ENCODE peak calls at places on chromosomes 4 and X, in six cellular contexts. Y, M, P, Z, N and U are unnamed samples. For H3K4me1, the result is how much of the 10 kb centered on the place peaks cover.

GRCh38 chr4:76545161-76545884 is 110.3 kb downstream of the SHROOM3 start:
- DNase-seq in Y (no peak), M (no peak), P (no peak), Z (no peak), N (no peak), U (no peak)

GRCh38 chrX:134764202-134764785 is 106.0 kb upstream of the PLAC1 start:
- DNase-seq in Y (no peak), M (no peak), P (no peak), Z (no peak), N (no peak), U (no peak)

GRCh38 chr4:53959373-53959772 is 105.0 kb downstream of the CHIC2 start:
- DNase-seq in Y (no peak), M (no peak), P (no peak), Z (no peak), N (no peak), U (no peak)

GRCh38 chr4:7397206-7398103 is 37.3 kb downstream of the PSAPL1 start:
- DNase-seq in Y (peak), M (no peak), P (peak), Z (peak), N (peak), U (no peak)

GRCh38 chr4:88738146-88738545 is 40.5 kb upstream of the NAP1L5 start:
- DNase-seq in Y (no peak), M (no peak), P (no peak), Z (no peak), N (no peak), U (no peak)

GRCh38 chrX:118566359-118566758 is 70.7 kb downstream of the DOCK11 start:
- DNase-seq in Y (no peak), M (no peak), P (no peak), Z (no peak), N (no peak), U (no peak)

GRCh38 chr4:59062970-59063369 is 1952.8 kb upstream of the IGFBP7 start:
- DNase-seq in Y (no peak), M (no peak), P (no peak), Z (no peak), N (no peak), U (no peak)

GRCh38 chr4:180665994-180666818 is 1577.0 kb upstream of the TENM3 start:
- DNase-seq in Y (no peak), M (peak), P (peak), Z (peak), N (no peak), U (no peak)

GRCh38 chr4:141395246-141395830 is 174.6 kb downstream of the ZNF330 start:
- DNase-seq in Y (no peak), M (no peak), P (no peak), Z (no peak), N (no peak), U (no peak)

GRCh38 chr4:168900080-168900479 is 110.0 kb downstream of the CBR4 start:
- DNase-seq in Y (peak), M (no peak), P (no peak), Z (no peak), N (no peak), U (no peak)

GRCh38 chr4:32161382-32161781 is 1441.2 kb downstream of the PCDH7 start:
- DNase-seq in Y (no peak), M (no peak), P (no peak), Z (no peak), N (no peak), U (no peak)

GRCh38 chrX:85503258-85504158 is 124.0 kb upstream of the POF1B start:
- DNase-seq in Y (no peak), M (no peak), P (no peak), Z (peak), N (no peak), U (no peak)

GRCh38 chr4:113539408-113539807 is 222.1 kb downstream of the CAMK2D start:
- DNase-seq in Y (no peak), M (no peak), P (no peak), Z (no peak), N (no peak), U (no peak)

GRCh38 chr4:117691572-117692351 is 342.5 kb upstream of the NDST3 start:
- DNase-seq in Y (no peak), M (no peak), P (no peak), Z (no peak), N (no peak), U (no peak)

GRCh38 chr4:185534850-185535761 is at the start of gene PDLIM3:
- DNase-seq in Y (peak), M (peak), P (peak), Z (peak), N (peak), U (peak)

GRCh38 chr4:138188406-138189084 is 53.6 kb downstream of the SLC7A11 start:
- DNase-seq in Y (no peak), M (no peak), P (no peak), Z (no peak), N (no peak), U (no peak)

GRCh38 chrX:38850807-38851533 is 49.7 kb downstream of the MID1IP1 start:
- DNase-seq in Y (no peak), M (no peak), P (no peak), Z (no peak), N (no peak), U (no peak)

GRCh38 chr4:948936-949300 is 16.7 kb downstream of the TMEM175 start:
- DNase-seq in Y (peak), M (no peak), P (peak), Z (no peak), N (no peak), U (no peak)

GRCh38 chr4:114383721-114384120 is 214.9 kb upstream of the UGT8 start:
- DNase-seq in Y (no peak), M (no peak), P (no peak), Z (no peak), N (no peak), U (no peak)

GRCh38 chrX:55342533-55343501 is 78.1 kb upstream of the PAGE3 start:
- DNase-seq in Y (no peak), M (peak), P (peak), Z (peak), N (no peak), U (no peak)

GRCh38 chr4:86032476-86033022 is 327.3 kb downstream of the MAPK10 start:
- DNase-seq in Y (no peak), M (peak), P (no peak), Z (no peak), N (peak), U (no peak)

GRCh38 chr4:25095756-25096552 is 64.3 kb downstream of the SEPSECS start:
- DNase-seq in Y (peak), M (no peak), P (no peak), Z (no peak), N (no peak), U (no peak)

GRCh38 chr4:155854597-155855226 is 11.4 kb downstream of the ASIC5 start:
- DNase-seq in Y (no peak), M (no peak), P (no peak), Z (no peak), N (no peak), U (no peak)

GRCh38 chr4:54098375-54098774 is 1.6 kb upstream of the GSX2 start:
- DNase-seq in Y (no peak), M (no peak), P (no peak), Z (no peak), N (no peak), U (no peak)

GRCh38 chr4:128470492-128471053 is 183.0 kb upstream of the PGRMC2 start:
- DNase-seq in Y (no peak), M (no peak), P (no peak), Z (no peak), N (no peak), U (no peak)

GRCh38 chr4:6674500-6675149 is 19.1 kb upstream of the S100P start:
- DNase-seq in Y (peak), M (peak), P (no peak), Z (peak), N (peak), U (no peak)

GRCh38 chr4:113899260-113900177 is 79.9 kb downstream of the ARSJ start:
- DNase-seq in Y (no peak), M (no peak), P (no peak), Z (peak), N (no peak), U (no peak)

GRCh38 chr4:88352062-88352461 is 26.6 kb upstream of the HERC6 start:
- DNase-seq in Y (no peak), M (no peak), P (no peak), Z (no peak), N (no peak), U (no peak)

GRCh38 chrX:154602226-154602625 is 16.9 kb downstream of the CTAG1B start:
- DNase-seq in Y (no peak), M (no peak), P (no peak), Z (no peak), N (no peak), U (no peak)

GRCh38 chrX:50638123-50638522 is 167.5 kb upstream of the DGKK start:
- DNase-seq in Y (no peak), M (no peak), P (peak), Z (no peak), N (peak), U (peak)

GRCh38 chr4:123449780-123450179 is 53.2 kb downstream of the SPRY1 start:
- DNase-seq in Y (no peak), M (no peak), P (no peak), Z (no peak), N (no peak), U (no peak)

GRCh38 chr4:139934786-139935330 is 219.1 kb downstream of the MAML3 start:
- DNase-seq in Y (no peak), M (no peak), P (no peak), Z (no peak), N (no peak), U (no peak)

GRCh38 chr4:8846046-8846720 is 25.5 kb downstream of the HMX1 start:
- DNase-seq in Y (peak), M (no peak), P (no peak), Z (peak), N (no peak), U (peak)

DNA sequence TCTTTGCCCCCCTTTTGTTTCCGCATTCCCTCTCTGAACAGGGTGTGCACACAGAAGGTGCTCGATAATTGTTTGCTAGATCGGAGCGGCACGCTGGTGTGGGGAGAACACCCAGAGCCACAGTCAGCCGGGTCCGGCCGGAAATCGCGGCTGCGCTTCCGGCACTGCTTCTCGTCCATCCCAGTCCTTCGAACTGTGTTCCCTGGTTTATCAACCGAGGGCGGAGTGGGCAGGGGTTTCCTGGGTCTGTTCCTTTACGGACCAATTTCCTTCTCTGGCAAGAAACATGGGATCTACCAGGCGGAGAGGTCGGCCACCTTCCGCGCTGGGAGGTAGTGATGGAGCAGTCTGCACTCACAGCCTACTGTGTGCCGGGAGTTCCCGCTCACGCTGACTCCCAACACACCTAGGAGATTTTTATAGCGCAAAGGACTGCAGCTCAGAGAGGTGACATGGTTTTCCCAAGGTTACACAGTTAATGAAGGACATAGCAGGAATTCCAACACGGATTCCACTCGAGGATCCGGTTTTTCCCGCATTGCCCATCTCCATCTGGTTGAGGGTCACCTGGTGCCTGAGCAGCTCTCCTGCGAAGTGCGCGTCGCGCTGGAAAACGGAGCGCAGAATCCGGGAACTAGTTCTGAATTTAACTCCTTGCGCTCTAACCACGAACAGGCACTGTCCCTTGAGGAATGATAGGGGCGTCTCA is 6.8 kb downstream of the MSX1 start:
- DNase-seq in Y (no peak), M (no peak), P (no peak), Z (no peak), N (no peak), U (no peak)
- H3K4me1 ChIP-seq in Y (under half), M (under half), P (under half), Z (under half), N (under half), U (under half)

GRCh38 chrX:15050395-15050794 is 177.2 kb downstream of the MOSPD2 start:
- DNase-seq in Y (no peak), M (no peak), P (no peak), Z (no peak), N (no peak), U (no peak)
- TF ChIP-seq CTCF in Y (no peak), M (no peak), P (no peak), Z (no peak), N (no peak), U (no peak)

GRCh38 chr4:14667624-14668295 is 334.5 kb upstream of the CPEB2 start:
- DNase-seq in Y (no peak), M (no peak), P (no peak), Z (no peak), N (no peak), U (no peak)
- H3K4me1 ChIP-seq in Y (under half), M (under half), P (under half), Z (under half), N (under half), U (under half)

DNA sequence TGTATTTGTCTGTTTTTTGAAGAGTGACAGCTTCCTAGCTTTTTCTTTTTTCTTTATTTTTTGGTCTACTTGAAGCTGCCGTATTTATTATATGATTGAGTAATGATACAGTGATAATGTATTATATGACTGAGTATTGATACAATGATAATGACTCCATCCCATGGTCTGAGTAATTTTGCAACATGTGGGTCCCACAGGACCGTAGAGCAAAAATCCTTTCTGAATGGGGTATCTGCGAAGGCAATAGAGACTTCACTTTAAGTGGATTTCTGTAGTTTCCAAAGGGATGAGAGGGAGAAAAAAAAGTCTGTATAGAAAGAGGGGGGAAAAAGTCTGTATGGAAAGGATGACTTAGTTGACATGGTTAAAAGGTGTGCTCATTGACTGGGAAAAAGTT is 41.0 kb downstream of the SLIT2 start:
- DNase-seq in Y (no peak), M (no peak), P (no peak), Z (no peak), N (no peak), U (no peak)
- TF ChIP-seq CTCF in Y (no peak), M (no peak), P (no peak), Z (no peak), N (no peak), U (no peak)